ENCODE peak calls at places on chromosomes 4 and X, in five cellular contexts. One of them, this sample, is unnamed.

GRCh38 chr4:10281996-10282395 is 165.4 kb upstream of the WDR1 start:
- DNase-seq in activated CD8-positive, alpha-beta memory T cell treated with anti-CD3 and anti-CD28 coated beads for 48 hours: no peak
- DNase-seq in type B pancreatic cell: no peak
- DNase-seq in GM12865: no peak
- DNase-seq in NCI-H1105: no peak
- DNase-seq in this sample: no peak

GRCh38 chr4:137116144-137116543 is 416.1 kb downstream of the PCDH18 start:
- DNase-seq in GM12865: no peak
- DNase-seq in activated CD8-positive, alpha-beta memory T cell treated with anti-CD3 and anti-CD28 coated beads for 48 hours: no peak
- DNase-seq in NCI-H1105: no peak
- DNase-seq in type B pancreatic cell: no peak
- DNase-seq in this sample: no peak

GRCh38 chr4:184300816-184301215 is 83.1 kb upstream of the ENPP6 start:
- DNase-seq in GM12865: no peak
- DNase-seq in activated CD8-positive, alpha-beta memory T cell treated with anti-CD3 and anti-CD28 coated beads for 48 hours: no peak
- DNase-seq in type B pancreatic cell: no peak
- DNase-seq in NCI-H1105: no peak
- DNase-seq in this sample: no peak

GRCh38 chrX:97310373-97310772 is 426.7 kb downstream of the RPA4 start:
- DNase-seq in NCI-H1105: no peak
- DNase-seq in GM12865: no peak
- DNase-seq in activated CD8-positive, alpha-beta memory T cell treated with anti-CD3 and anti-CD28 coated beads for 48 hours: no peak
- DNase-seq in type B pancreatic cell: no peak
- DNase-seq in this sample: no peak

GRCh38 chrX:134990475-134991473 is at the start of gene SMIM10:
- DNase-seq in type B pancreatic cell: peak
- DNase-seq in activated CD8-positive, alpha-beta memory T cell treated with anti-CD3 and anti-CD28 coated beads for 48 hours: peak
- DNase-seq in GM12865: peak
- DNase-seq in NCI-H1105: no peak
- DNase-seq in this sample: peak

GRCh38 chr4:128579454-128579853 is 230.0 kb upstream of the JADE1 start:
- DNase-seq in GM12865: no peak
- DNase-seq in type B pancreatic cell: no peak
- DNase-seq in activated CD8-positive, alpha-beta memory T cell treated with anti-CD3 and anti-CD28 coated beads for 48 hours: no peak
- DNase-seq in NCI-H1105: no peak
- DNase-seq in this sample: no peak

GRCh38 chr4:186266699-186267467 is 894 bp downstream of the F11 start:
- DNase-seq in NCI-H1105: no peak
- DNase-seq in activated CD8-positive, alpha-beta memory T cell treated with anti-CD3 and anti-CD28 coated beads for 48 hours: no peak
- DNase-seq in GM12865: no peak
- DNase-seq in type B pancreatic cell: no peak
- DNase-seq in this sample: no peak

GRCh38 chrX:53316121-53316859 is 34.9 kb upstream of the IQSEC2 start:
- DNase-seq in GM12865: no peak
- DNase-seq in activated CD8-positive, alpha-beta memory T cell treated with anti-CD3 and anti-CD28 coated beads for 48 hours: no peak
- DNase-seq in NCI-H1105: no peak
- DNase-seq in type B pancreatic cell: no peak
- DNase-seq in this sample: no peak

GRCh38 chr4:156584100-156584499 is 387.5 kb downstream of the PDGFC start:
- DNase-seq in GM12865: no peak
- DNase-seq in type B pancreatic cell: no peak
- DNase-seq in activated CD8-positive, alpha-beta memory T cell treated with anti-CD3 and anti-CD28 coated beads for 48 hours: no peak
- DNase-seq in NCI-H1105: no peak
- DNase-seq in this sample: no peak

GRCh38 chr4:78185117-78185516 is 128.0 kb downstream of the FRAS1 start:
- DNase-seq in GM12865: no peak
- DNase-seq in NCI-H1105: no peak
- DNase-seq in activated CD8-positive, alpha-beta memory T cell treated with anti-CD3 and anti-CD28 coated beads for 48 hours: no peak
- DNase-seq in type B pancreatic cell: no peak
- DNase-seq in this sample: no peak

GRCh38 chr4:140172960-140173359 is 19.0 kb upstream of the MAML3 start:
- DNase-seq in type B pancreatic cell: no peak
- DNase-seq in activated CD8-positive, alpha-beta memory T cell treated with anti-CD3 and anti-CD28 coated beads for 48 hours: no peak
- DNase-seq in NCI-H1105: no peak
- DNase-seq in GM12865: no peak
- DNase-seq in this sample: no peak